ENCODE peak calls at places on chromosome 1, in eight cellular contexts. One of them, this sample, is unnamed.

GRCh38 chr1:45722809-45723208 is 27.6 kb downstream of the IPP start:
- DNase-seq in glutamatergic neuron: no peak
- DNase-seq in omental fat pad: no peak
- DNase-seq in HCT116: no peak
- DNase-seq in frontal cortex: no peak
- DNase-seq in naive B cell: no peak
- DNase-seq in activated CD4-positive, alpha-beta T cell treated with anti-CD3 and anti-CD28 coated beads, Interleukin-2, amount 50 U/mL, for 48 hours: no peak
- DNase-seq in mesenchymal stem cell: peak; percentile 44
- DNase-seq in this sample: no peak

GRCh38 chr1:239307886-239308285 is 78.5 kb upstream of the CHRM3 start:
- DNase-seq in HCT116: no peak
- DNase-seq in omental fat pad: no peak
- DNase-seq in mesenchymal stem cell: no peak
- DNase-seq in naive B cell: no peak
- DNase-seq in glutamatergic neuron: no peak
- DNase-seq in frontal cortex: no peak
- DNase-seq in activated CD4-positive, alpha-beta T cell treated with anti-CD3 and anti-CD28 coated beads, Interleukin-2, amount 50 U/mL, for 48 hours: no peak
- DNase-seq in this sample: no peak

GRCh38 chr1:24104854-24105253 is 7.1 kb downstream of the MYOM3 start:
- DNase-seq in activated CD4-positive, alpha-beta T cell treated with anti-CD3 and anti-CD28 coated beads, Interleukin-2, amount 50 U/mL, for 48 hours: no peak
- DNase-seq in naive B cell: no peak
- DNase-seq in HCT116: no peak
- DNase-seq in mesenchymal stem cell: no peak
- DNase-seq in omental fat pad: no peak
- DNase-seq in frontal cortex: no peak
- DNase-seq in glutamatergic neuron: no peak
- DNase-seq in this sample: no peak

GRCh38 chr1:207181838-207182237 is 77.8 kb downstream of the C4BPA start:
- DNase-seq in activated CD4-positive, alpha-beta T cell treated with anti-CD3 and anti-CD28 coated beads, Interleukin-2, amount 50 U/mL, for 48 hours: no peak
- DNase-seq in naive B cell: peak; percentile 14
- DNase-seq in omental fat pad: no peak
- DNase-seq in glutamatergic neuron: no peak
- DNase-seq in HCT116: no peak
- DNase-seq in frontal cortex: no peak
- DNase-seq in mesenchymal stem cell: no peak
- DNase-seq in this sample: no peak

GRCh38 chr1:50271968-50272578 is 151.2 kb downstream of the DMRTA2 start:
- DNase-seq in HCT116: peak; percentile 4
- DNase-seq in glutamatergic neuron: peak; percentile 74
- DNase-seq in activated CD4-positive, alpha-beta T cell treated with anti-CD3 and anti-CD28 coated beads, Interleukin-2, amount 50 U/mL, for 48 hours: peak; percentile 24
- DNase-seq in mesenchymal stem cell: no peak
- DNase-seq in omental fat pad: no peak
- DNase-seq in frontal cortex: peak; percentile 52
- DNase-seq in naive B cell: no peak
- DNase-seq in this sample: peak; percentile 71

GRCh38 chr1:85089203-85089602 is 40.9 kb upstream of the MCOLN3 start:
- DNase-seq in omental fat pad: no peak
- DNase-seq in frontal cortex: no peak
- DNase-seq in mesenchymal stem cell: no peak
- DNase-seq in HCT116: no peak
- DNase-seq in glutamatergic neuron: no peak
- DNase-seq in naive B cell: no peak
- DNase-seq in activated CD4-positive, alpha-beta T cell treated with anti-CD3 and anti-CD28 coated beads, Interleukin-2, amount 50 U/mL, for 48 hours: no peak
- DNase-seq in this sample: no peak

GRCh38 chr1:39933956-39934941 is 20.7 kb upstream of the MFSD2A start:
- DNase-seq in HCT116: no peak
- DNase-seq in frontal cortex: no peak
- DNase-seq in mesenchymal stem cell: peak; percentile 92
- DNase-seq in glutamatergic neuron: no peak
- DNase-seq in omental fat pad: peak; percentile 88
- DNase-seq in activated CD4-positive, alpha-beta T cell treated with anti-CD3 and anti-CD28 coated beads, Interleukin-2, amount 50 U/mL, for 48 hours: no peak
- DNase-seq in naive B cell: no peak
- DNase-seq in this sample: no peak

GRCh38 chr1:84675106-84675505 is 15.2 kb downstream of the SSX2IP start:
- DNase-seq in naive B cell: no peak
- DNase-seq in glutamatergic neuron: no peak
- DNase-seq in HCT116: no peak
- DNase-seq in frontal cortex: no peak
- DNase-seq in mesenchymal stem cell: peak; percentile 15
- DNase-seq in omental fat pad: no peak
- DNase-seq in activated CD4-positive, alpha-beta T cell treated with anti-CD3 and anti-CD28 coated beads, Interleukin-2, amount 50 U/mL, for 48 hours: no peak
- DNase-seq in this sample: no peak

GRCh38 chr1:23125489-23125888 is 43.2 kb downstream of the LUZP1 start:
- DNase-seq in glutamatergic neuron: no peak
- DNase-seq in naive B cell: no peak
- DNase-seq in frontal cortex: no peak
- DNase-seq in activated CD4-positive, alpha-beta T cell treated with anti-CD3 and anti-CD28 coated beads, Interleukin-2, amount 50 U/mL, for 48 hours: no peak
- DNase-seq in mesenchymal stem cell: no peak
- DNase-seq in omental fat pad: no peak
- DNase-seq in HCT116: no peak
- DNase-seq in this sample: no peak